ENCODE peak calls at places on chromosomes 13 and 19, in five cellular contexts. C is A673, F is GM23248, N is left ventricle myocardium inferior, B is mesenchymal stem cell. S is an unnamed sample.
A peak's percentile ranks its signal among the peaks of the same experiment; 100 is the strongest.

GRCh38 chr13:83895994-83896580 is 13.8 kb upstream of the SLITRK1 start:
- DNase-seq in F (no peak), N (no peak), B (peak; percentile 12), C (no peak), S (no peak)

GRCh38 chr13:90696254-90696653 is 651.2 kb upstream of the MIR17HG start:
- DNase-seq in F (peak; percentile 88), B (peak; percentile 42), N (no peak), C (no peak), S (no peak)

GRCh38 chr13:72839831-72840426 is 58.0 kb downstream of the PIBF1 start:
- DNase-seq in B (peak; percentile 57), C (peak; percentile 43), F (peak; percentile 70), N (peak; percentile 17), S (no peak)

GRCh38 chr13:41352935-41353801 is 42.1 kb downstream of the NAA16 start:
- DNase-seq in C (peak; percentile 56), B (peak; percentile 82), F (peak; percentile 49), N (no peak), S (no peak)

GRCh38 chr19:15437355-15438123 is 12.2 kb downstream of the WIZ start:
- DNase-seq in C (no peak), B (peak; percentile 37), N (no peak), F (peak; percentile 71), S (no peak)

GRCh38 chr19:35925501-35925900 is 10.7 kb upstream of the LRFN3 start:
- DNase-seq in B (no peak), C (no peak), N (no peak), F (no peak), S (no peak)

GRCh38 chr13:110118106-110118505 is 188.9 kb downstream of the COL4A1 start:
- DNase-seq in N (no peak), B (no peak), F (no peak), C (peak; percentile 37), S (no peak)

GRCh38 chr13:27960362-27961226 is 8.5 kb downstream of the CDX2 start:
- DNase-seq in B (peak; percentile 85), C (peak; percentile 37), N (peak; percentile 35), F (peak; percentile 55), S (no peak)

GRCh38 chr13:97193577-97193976 is 28.6 kb upstream of the MBNL2 start:
- DNase-seq in B (no peak), C (no peak), F (no peak), N (no peak), S (no peak)

GRCh38 chr19:54432144-54432738 is 16.8 kb upstream of the LENG8 start:
- DNase-seq in B (no peak), F (no peak), C (no peak), N (no peak), S (no peak)
- H3K27ac ChIP-seq in B (no peak overlapping the region), F (no peak overlapping the region), C (no peak overlapping the region), N (no peak overlapping the region), S (peak overlapping the region; percentile 29)

GRCh38 chr19:11087870-11088507 is 1.3 kb upstream of the LDLR start:
- DNase-seq in B (no peak), N (no peak), F (no peak), C (no peak), S (no peak)
- H3K36me3 ChIP-seq in B (peaks cover 13% of the 10 kb centered on the region), N (no peaks in the 10 kb centered on the region), F (no peaks in the 10 kb centered on the region), C (peaks cover 21% of the 10 kb centered on the region), S (peaks cover 35% of the 10 kb centered on the region)

GRCh38 chr19:10191347-10191746 is 3.4 kb downstream of the DNMT1 start:
- DNase-seq in C (no peak), N (no peak), B (no peak), F (peak; percentile 75), S (no peak)
- H3K4me3 ChIP-seq in C (no peak overlapping the region), N (no peak overlapping the region), B (no peak overlapping the region), F (no peak overlapping the region), S (no peak overlapping the region)

GRCh38 chr19:5048091-5048726 is 79.3 kb downstream of the KDM4B start:
- DNase-seq in N (peak; percentile 77), C (peak; percentile 93), F (peak; percentile 92), B (peak; percentile 74), S (no peak)

GRCh38 chr19:5050016-5050656 is 81.2 kb downstream of the KDM4B start:
- DNase-seq in N (no peak), B (no peak), F (no peak), C (peak; percentile 65), S (no peak)

GRCh38 chr19:5050905-5051304 is 82.0 kb downstream of the KDM4B start:
- DNase-seq in B (no peak), C (no peak), F (no peak), N (no peak), S (no peak)

GRCh38 chr19:5048727-5049553 is 80.0 kb downstream of the KDM4B start:
- DNase-seq in C (peak; percentile 79), B (peak; percentile 82), N (no peak), F (peak; percentile 89), S (no peak)

GRCh38 chr19:5049561-5049960 is 80.6 kb downstream of the KDM4B start:
- DNase-seq in C (no peak), F (no peak), B (no peak), N (no peak), S (no peak)
- H3K27ac ChIP-seq in C (peak overlapping the region; percentile 72), F (peak overlapping the region; percentile 78), B (no peak overlapping the region), N (no peak overlapping the region), S (no peak overlapping the region)

GRCh38 chr19:872266-872951 is 12.9 kb downstream of the CFD start:
- DNase-seq in N (peak; percentile 75), F (peak; percentile 72), C (peak; percentile 93), B (peak; percentile 65), S (peak; percentile 94)
- H3K36me3 ChIP-seq in N (peaks cover 38% of the 10 kb centered on the region), F (no peaks in the 10 kb centered on the region), C (peaks cover 32% of the 10 kb centered on the region), B (peaks cover 39% of the 10 kb centered on the region), S (peaks cover 23% of the 10 kb centered on the region)

GRCh38 chr19:9406798-9407352 is 28.5 kb downstream of the ZNF266 start:
- DNase-seq in F (peak; percentile 95), B (no peak), N (peak; percentile 84), C (peak; percentile 88), S (peak; percentile 85)
- H3K4me3 ChIP-seq in F (peak overlapping the region; percentile 83), B (peak overlapping the region; percentile 84), N (peak overlapping the region; percentile 81), C (peak overlapping the region; percentile 46), S (peak overlapping the region; percentile 40)

GRCh38 chr19:6457958-6458694 is 1.5 kb downstream of the SLC25A23 start:
- DNase-seq in C (no peak), N (no peak), F (peak; percentile 31), B (no peak), S (no peak)

GRCh38 chr19:6458695-6459355 is 767 bp downstream of the SLC25A23 start:
- DNase-seq in C (no peak), N (no peak), B (no peak), F (peak; percentile 18), S (no peak)

GRCh38 chr19:6455924-6456323 is 3.7 kb downstream of the SLC25A23 start:
- DNase-seq in B (no peak), N (no peak), C (no peak), F (no peak), S (no peak)

GRCh38 chr19:6460099-6460884 is 700 bp upstream of the SLC25A23 start:
- DNase-seq in B (peak; percentile 99), C (peak; percentile 100), N (peak; percentile 97), F (peak; percentile 99), S (peak; percentile 98)

GRCh38 chr19:6459356-6460098 is at the start of gene SLC25A23:
- DNase-seq in N (peak; percentile 75), C (peak; percentile 89), B (peak; percentile 78), F (peak; percentile 73), S (no peak)
- H3K27ac ChIP-seq in N (peak within 1 kb of the TSS; percentile 80), C (peak within 1 kb of the TSS; percentile 64), B (peak within 1 kb of the TSS; percentile 83), F (no peak within 1 kb of the TSS), S (peak within 1 kb of the TSS; percentile 29)

GRCh38 chr19:6034512-6034911 is 56.6 kb upstream of the RANBP3 start:
- DNase-seq in F (no peak), N (no peak), C (no peak), B (no peak), S (no peak)
- H3K36me3 ChIP-seq in F (no peaks in the 10 kb centered on the region), N (peaks cover 22% of the 10 kb centered on the region), C (no peaks in the 10 kb centered on the region), B (peaks cover 25% of the 10 kb centered on the region), S (peaks cover 24% of the 10 kb centered on the region)

GRCh38 chr13:99436013-99436412 is 65.3 kb upstream of the TM9SF2 start:
- DNase-seq in B (no peak), F (no peak), C (no peak), N (no peak), S (no peak)

GRCh38 chr13:99434258-99434788 is 66.9 kb upstream of the TM9SF2 start:
- DNase-seq in N (no peak), C (no peak), F (no peak), B (peak; percentile 22), S (no peak)

GRCh38 chr13:99439048-99439447 is 62.2 kb upstream of the TM9SF2 start:
- DNase-seq in F (no peak), N (no peak), B (no peak), C (no peak), S (no peak)

GRCh38 chr13:99435116-99435515 is 66.2 kb upstream of the TM9SF2 start:
- DNase-seq in N (no peak), C (no peak), F (no peak), B (no peak), S (no peak)

GRCh38 chr13:99436686-99437416 is 64.4 kb upstream of the TM9SF2 start:
- DNase-seq in F (peak; percentile 93), N (peak; percentile 85), B (peak; percentile 83), C (peak; percentile 91), S (no peak)
- H3K4me3 ChIP-seq in F (peak overlapping the region; percentile 50), N (no peak overlapping the region), B (peak overlapping the region; percentile 54), C (peak overlapping the region; percentile 12), S (no peak overlapping the region)

GRCh38 chr19:40419066-40419612 is 6.0 kb upstream of the PRX start:
- DNase-seq in N (no peak), C (no peak), F (no peak), B (peak; percentile 41), S (no peak)

GRCh38 chr19:40416918-40417713 is 3.9 kb upstream of the PRX start:
- DNase-seq in N (peak; percentile 59), C (no peak), F (peak; percentile 50), B (peak; percentile 90), S (no peak)

GRCh38 chr19:40419780-40420179 is 6.0 kb downstream of the SERTAD1 start:
- DNase-seq in C (no peak), F (no peak), B (no peak), N (no peak), S (no peak)

GRCh38 chr19:40417714-40417996 is 4.5 kb upstream of the PRX start:
- DNase-seq in C (no peak), B (no peak), N (no peak), F (no peak), S (no peak)

DNA sequence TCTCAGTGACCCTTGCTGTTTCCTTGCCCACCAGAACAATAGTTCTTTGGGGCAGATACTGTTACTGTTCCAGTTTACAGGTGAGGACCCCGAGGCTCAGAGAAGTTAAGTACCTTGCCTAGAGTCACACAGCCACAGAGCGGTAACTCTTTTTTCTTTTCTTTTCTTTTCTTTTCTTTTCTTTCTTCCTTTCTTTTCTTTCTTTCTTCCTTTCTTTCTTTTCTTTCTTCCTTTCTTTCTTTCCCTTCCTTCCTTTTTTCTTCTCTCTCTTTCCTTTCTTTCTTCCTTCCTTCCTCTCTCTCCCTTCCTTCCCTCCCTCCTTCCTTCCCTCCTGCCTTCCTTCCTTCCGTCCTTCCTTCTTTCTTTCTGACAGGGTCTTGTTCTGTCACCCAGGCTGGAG is 4.9 kb upstream of the PRX start:
- DNase-seq in B (no peak), N (no peak), F (no peak), C (no peak), S (no peak)
- H3K27ac ChIP-seq in B (no peak overlapping the region), N (peak overlapping the region; percentile 99), F (no peak overlapping the region), C (no peak overlapping the region), S (no peak overlapping the region)